ENCODE peak calls at places on chromosomes 11 and 22, in eight cellular contexts. B, F, L, Y, V, C, P and Q are unnamed samples.
A peak's percentile ranks its signal among the peaks of the same experiment; 100 is the strongest.

GRCh38 chr11:14454861-14455632 is 44.6 kb downstream of the COPB1 start:
- DNase-seq in F (no peak), Y (no peak), L (peak; percentile 55), V (peak; percentile 61), C (no peak), B (no peak), P (no peak), Q (no peak)

GRCh38 chr22:36548606-36549005 is 19.6 kb upstream of the EIF3D start:
- DNase-seq in L (no peak), C (no peak), Y (no peak), B (no peak), P (no peak), F (no peak), V (no peak), Q (no peak)

GRCh38 chr11:46363031-46363407 is 15.8 kb downstream of the DGKZ start:
- DNase-seq in Y (no peak), V (peak; percentile 92), P (no peak), B (no peak), L (peak; percentile 81), F (no peak), C (peak; percentile 86), Q (no peak)

GRCh38 chr22:40524392-40525249 is 111.9 kb downstream of the MRTFA start:
- DNase-seq in F (no peak), C (no peak), Y (no peak), B (no peak), V (no peak), P (peak; percentile 4), L (peak; percentile 39), Q (no peak)

GRCh38 chr11:83070044-83070877 is 1.4 kb downstream of the RAB30 start:
- DNase-seq in P (no peak), L (peak; percentile 84), Y (no peak), C (no peak), V (peak; percentile 70), B (no peak), F (no peak), Q (no peak)

GRCh38 chr11:11263238-11264030 is 89.6 kb downstream of the CSNK2A3 start:
- DNase-seq in V (no peak), F (no peak), B (no peak), L (peak; percentile 15), Y (no peak), P (no peak), C (no peak), Q (no peak)

GRCh38 chr22:38760477-38761201 is 4.8 kb upstream of the SUN2 start:
- DNase-seq in V (no peak), L (no peak), F (no peak), B (no peak), C (no peak), P (no peak), Y (no peak), Q (peak; percentile 30)

GRCh38 chr11:37988031-37988430 is 1390.0 kb upstream of the RAG2 start:
- DNase-seq in Y (no peak), F (no peak), P (peak; percentile 24), B (no peak), L (no peak), V (no peak), C (peak; percentile 13), Q (no peak)

GRCh38 chr11:77195071-77195705 is 67.1 kb downstream of the MYO7A start:
- DNase-seq in F (no peak), V (no peak), Y (no peak), C (no peak), L (no peak), P (no peak), B (no peak), Q (no peak)

GRCh38 chr11:14413307-14414072 is 54.5 kb upstream of the RRAS2 start:
- DNase-seq in L (peak; percentile 27), B (no peak), Y (no peak), P (no peak), V (peak; percentile 58), C (peak; percentile 17), F (no peak), Q (no peak)

GRCh38 chr11:83425137-83425466 is 138.9 kb upstream of the CCDC90B start:
- DNase-seq in F (no peak), P (no peak), V (no peak), L (no peak), B (no peak), C (no peak), Y (no peak), Q (no peak)

GRCh38 chr11:55172734-55173415 is 89.1 kb upstream of the TRIM48 start:
- DNase-seq in B (no peak), L (no peak), V (no peak), C (no peak), F (no peak), P (no peak), Y (no peak), Q (no peak)

GRCh38 chr11:28619870-28620540 is 511.8 kb downstream of the METTL15 start:
- DNase-seq in P (no peak), B (no peak), Y (peak; percentile 15), L (peak; percentile 74), F (no peak), C (no peak), V (no peak), Q (no peak)

GRCh38 chr11:29173660-29174062 is 843.2 kb downstream of the KCNA4 start:
- DNase-seq in F (no peak), V (no peak), L (peak; percentile 73), Y (peak; percentile 18), P (no peak), B (no peak), C (no peak), Q (no peak)

GRCh38 chr22:37739000-37739399 is 42.2 kb downstream of the TRIOBP start:
- DNase-seq in P (peak; percentile 97), L (no peak), Y (no peak), B (no peak), F (no peak), V (no peak), C (peak; percentile 78), Q (no peak)

GRCh38 chr22:17949926-17950473 is 74.4 kb downstream of the MICAL3 start:
- DNase-seq in B (no peak), Y (no peak), V (no peak), P (no peak), C (no peak), F (no peak), L (peak; percentile 22), Q (no peak)

GRCh38 chr11:45155627-45156180 is 9.3 kb downstream of the PRDM11 start:
- DNase-seq in F (no peak), P (no peak), C (no peak), V (no peak), L (no peak), Y (no peak), B (no peak), Q (no peak)

GRCh38 chr11:134266841-134267251 is 9.3 kb upstream of the GLB1L3 start:
- DNase-seq in F (no peak), V (no peak), Y (no peak), B (no peak), P (no peak), C (no peak), L (peak; percentile 97), Q (no peak)

GRCh38 chr11:15993360-15993759 is 363.0 kb downstream of the SOX6 start:
- DNase-seq in P (no peak), B (no peak), C (no peak), L (no peak), F (no peak), V (no peak), Y (no peak), Q (no peak)

DNA sequence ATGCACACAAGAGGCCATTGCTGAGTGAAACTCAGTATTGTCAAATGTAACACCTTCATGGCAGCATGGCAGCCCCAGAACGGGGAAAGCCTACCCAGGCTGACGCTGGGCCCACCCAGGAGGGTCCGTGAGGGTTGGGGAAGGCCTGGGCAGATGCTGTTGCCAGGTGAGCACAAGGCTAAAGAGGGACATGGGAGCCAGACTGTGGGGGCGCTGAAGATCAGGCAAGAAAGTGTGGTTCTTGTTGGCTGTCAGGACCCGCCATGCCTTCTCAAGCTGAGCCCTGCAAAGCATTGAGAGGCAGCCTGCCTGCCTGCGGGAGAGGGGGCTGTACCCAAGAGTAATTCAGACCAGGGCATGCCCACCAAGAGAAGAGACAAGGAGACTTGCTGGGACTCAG is 85.0 kb upstream of the PITPNB start:
- DNase-seq in C (no peak), F (no peak), Y (no peak), V (no peak), B (no peak), P (no peak), L (no peak), Q (no peak)
- H3K27ac ChIP-seq in C (no peak overlapping the region), F (no peak overlapping the region), Y (no peak overlapping the region), V (no peak overlapping the region), B (no peak overlapping the region), P (no peak overlapping the region), L (no peak overlapping the region), Q (no peak overlapping the region)

GRCh38 chr22:48342732-48343131 is 1484.9 kb downstream of the BRD1 start:
- DNase-seq in C (no peak), B (no peak), L (no peak), F (no peak), P (no peak), V (no peak), Y (no peak), Q (no peak)
- H3K27ac ChIP-seq in C (no peak overlapping the region), B (no peak overlapping the region), L (no peak overlapping the region), F (no peak overlapping the region), P (no peak overlapping the region), V (no peak overlapping the region), Y (no peak overlapping the region), Q (no peak overlapping the region)

GRCh38 chr11:68741536-68741935 is 9.8 kb downstream of the TESMIN start:
- DNase-seq in F (no peak), V (no peak), P (no peak), L (no peak), C (no peak), Y (no peak), B (no peak), Q (no peak)

GRCh38 chr11:68735125-68735524 is 16.2 kb downstream of the TESMIN start:
- DNase-seq in F (no peak), L (no peak), P (no peak), Y (no peak), B (no peak), V (no peak), C (no peak), Q (no peak)

DNA sequence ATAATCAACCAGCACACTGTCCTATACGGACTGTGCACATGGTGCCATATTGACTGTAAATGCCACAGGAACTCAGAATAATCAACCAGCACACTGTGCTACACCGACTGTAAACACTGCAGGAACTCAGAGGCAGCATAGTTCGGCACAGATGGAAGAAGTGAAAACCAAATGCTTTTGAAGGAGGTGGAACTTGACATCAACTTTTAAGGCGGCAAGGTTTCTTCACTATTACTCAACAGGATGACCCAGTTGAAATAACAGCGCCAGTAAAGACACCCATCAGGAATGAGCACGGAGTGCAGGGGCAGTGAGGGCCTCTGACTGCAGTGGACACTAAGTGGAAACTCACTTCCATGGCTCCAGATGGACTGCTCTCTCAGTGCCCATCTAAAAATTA is 15.7 kb downstream of the TESMIN start:
- DNase-seq in C (no peak), Y (no peak), P (no peak), L (no peak), B (no peak), F (no peak), V (no peak), Q (no peak)
- H3K27ac ChIP-seq in C (peak overlapping the region; percentile 27), Y (no peak overlapping the region), P (no peak overlapping the region), L (no peak overlapping the region), B (no peak overlapping the region), F (no peak overlapping the region), V (no peak overlapping the region), Q (no peak overlapping the region)

DNA sequence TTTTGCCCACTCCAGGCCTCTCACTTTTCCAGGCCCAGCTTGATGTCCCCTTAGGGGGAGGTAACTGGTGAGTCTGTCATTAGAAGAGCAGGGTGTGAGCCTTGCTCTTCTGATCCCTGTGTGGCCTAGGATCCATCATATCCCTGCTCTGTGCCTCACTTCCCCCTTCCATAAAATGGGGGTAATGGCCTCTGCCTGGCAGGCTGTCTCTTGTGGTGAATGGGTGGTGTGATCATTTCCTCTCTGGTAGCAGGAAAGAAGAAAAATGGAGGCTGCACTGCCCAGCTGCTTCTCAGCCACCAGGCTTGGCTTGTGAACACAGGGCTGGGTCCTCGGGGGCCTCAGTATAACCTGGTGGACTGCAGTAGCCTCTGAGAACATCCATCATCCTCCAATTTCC is 5.6 kb downstream of the ARHGEF17 start:
- DNase-seq in C (no peak), F (no peak), Y (no peak), P (no peak), B (no peak), V (no peak), L (no peak), Q (no peak)
- H3K27ac ChIP-seq in C (peak overlapping the region; percentile 95), F (peak overlapping the region; percentile 98), Y (no peak overlapping the region), P (peak overlapping the region; percentile 59), B (peak overlapping the region; percentile 95), V (no peak overlapping the region), L (no peak overlapping the region), Q (peak overlapping the region; percentile 85)